ENCODE peak calls at places on chromosomes 3 and 15, in seven cellular contexts. One of them, this sample, is unnamed. For H3K9me3, the result is how much of the 10 kb centered on the place peaks cover.

GRCh38 chr15:44726136-44726535 is 10.2 kb upstream of the TRIM69 start:
- DNase-seq in psoas muscle: no peak
- DNase-seq in CD8-positive, alpha-beta memory T cell: no peak
- DNase-seq in Peyer's patch: peak
- DNase-seq in astrocyte: peak
- DNase-seq in upper lobe of left lung: no peak
- DNase-seq in CD4-positive, alpha-beta memory T cell: no peak
- DNase-seq in this sample: no peak

GRCh38 chr3:160598865-160599264 is 33.5 kb upstream of the KPNA4 start:
- DNase-seq in psoas muscle: no peak
- DNase-seq in CD8-positive, alpha-beta memory T cell: no peak
- DNase-seq in Peyer's patch: no peak
- DNase-seq in astrocyte: no peak
- DNase-seq in upper lobe of left lung: no peak
- DNase-seq in CD4-positive, alpha-beta memory T cell: no peak
- DNase-seq in this sample: no peak

GRCh38 chr3:129599607-129600006 is 6.9 kb downstream of the PLXND1 start:
- DNase-seq in psoas muscle: peak
- DNase-seq in CD8-positive, alpha-beta memory T cell: no peak
- DNase-seq in Peyer's patch: peak
- DNase-seq in astrocyte: peak
- DNase-seq in upper lobe of left lung: peak
- DNase-seq in CD4-positive, alpha-beta memory T cell: no peak
- DNase-seq in this sample: no peak

GRCh38 chr3:50623840-50624474 is 7.0 kb downstream of the MAPKAPK3 start:
- DNase-seq in psoas muscle: no peak
- DNase-seq in CD8-positive, alpha-beta memory T cell: peak
- DNase-seq in Peyer's patch: no peak
- DNase-seq in astrocyte: no peak
- DNase-seq in upper lobe of left lung: no peak
- DNase-seq in CD4-positive, alpha-beta memory T cell: peak
- DNase-seq in this sample: no peak

GRCh38 chr15:45690581-45691260 is 55.9 kb downstream of the SQOR start:
- DNase-seq in psoas muscle: no peak
- DNase-seq in CD8-positive, alpha-beta memory T cell: no peak
- DNase-seq in Peyer's patch: no peak
- DNase-seq in astrocyte: no peak
- DNase-seq in upper lobe of left lung: no peak
- DNase-seq in CD4-positive, alpha-beta memory T cell: no peak
- DNase-seq in this sample: no peak

GRCh38 chr3:173096994-173097785 is 43.8 kb downstream of the SPATA16 start:
- DNase-seq in psoas muscle: no peak
- DNase-seq in CD8-positive, alpha-beta memory T cell: no peak
- DNase-seq in Peyer's patch: no peak
- DNase-seq in astrocyte: peak
- DNase-seq in upper lobe of left lung: no peak
- DNase-seq in CD4-positive, alpha-beta memory T cell: no peak
- DNase-seq in this sample: no peak

GRCh38 chr3:191391873-191392808 is 61.8 kb upstream of the UTS2B start:
- DNase-seq in psoas muscle: no peak
- DNase-seq in CD8-positive, alpha-beta memory T cell: no peak
- DNase-seq in Peyer's patch: no peak
- DNase-seq in astrocyte: no peak
- DNase-seq in upper lobe of left lung: no peak
- DNase-seq in CD4-positive, alpha-beta memory T cell: no peak
- DNase-seq in this sample: no peak

GRCh38 chr3:30553641-30554316 is 52.6 kb upstream of the TGFBR2 start:
- DNase-seq in psoas muscle: no peak
- DNase-seq in CD8-positive, alpha-beta memory T cell: no peak
- DNase-seq in Peyer's patch: no peak
- DNase-seq in astrocyte: peak
- DNase-seq in upper lobe of left lung: no peak
- DNase-seq in CD4-positive, alpha-beta memory T cell: no peak
- DNase-seq in this sample: no peak

GRCh38 chr3:190718691-190719090 is 143.8 kb downstream of the GMNC start:
- DNase-seq in psoas muscle: no peak
- DNase-seq in CD8-positive, alpha-beta memory T cell: no peak
- DNase-seq in Peyer's patch: no peak
- DNase-seq in astrocyte: peak
- DNase-seq in upper lobe of left lung: no peak
- DNase-seq in CD4-positive, alpha-beta memory T cell: no peak
- DNase-seq in this sample: no peak

GRCh38 chr3:11803977-11804903 is 42.4 kb downstream of the TAMM41 start:
- DNase-seq in psoas muscle: peak
- DNase-seq in CD8-positive, alpha-beta memory T cell: peak
- DNase-seq in Peyer's patch: peak
- DNase-seq in astrocyte: peak
- DNase-seq in upper lobe of left lung: no peak
- DNase-seq in CD4-positive, alpha-beta memory T cell: peak
- DNase-seq in this sample: no peak

GRCh38 chr3:95775486-95776094 is 1038.8 kb upstream of the EPHA6 start:
- DNase-seq in psoas muscle: no peak
- DNase-seq in CD8-positive, alpha-beta memory T cell: no peak
- DNase-seq in Peyer's patch: no peak
- DNase-seq in astrocyte: no peak
- DNase-seq in upper lobe of left lung: no peak
- DNase-seq in CD4-positive, alpha-beta memory T cell: no peak
- DNase-seq in this sample: no peak

GRCh38 chr15:43209059-43209824 is 11.6 kb downstream of the EPB42 start:
- DNase-seq in psoas muscle: no peak
- DNase-seq in CD8-positive, alpha-beta memory T cell: no peak
- DNase-seq in Peyer's patch: peak
- DNase-seq in astrocyte: no peak
- DNase-seq in upper lobe of left lung: peak
- DNase-seq in CD4-positive, alpha-beta memory T cell: no peak
- DNase-seq in this sample: no peak

GRCh38 chr3:10357592-10358308 is 36.8 kb upstream of the SEC13 start:
- DNase-seq in psoas muscle: no peak
- DNase-seq in CD8-positive, alpha-beta memory T cell: no peak
- DNase-seq in Peyer's patch: no peak
- DNase-seq in astrocyte: peak
- DNase-seq in upper lobe of left lung: peak
- DNase-seq in CD4-positive, alpha-beta memory T cell: no peak
- DNase-seq in this sample: no peak

GRCh38 chr15:23467110-23467600 is 20.1 kb upstream of the GOLGA6L2 start:
- DNase-seq in psoas muscle: no peak
- DNase-seq in CD8-positive, alpha-beta memory T cell: no peak
- DNase-seq in Peyer's patch: no peak
- DNase-seq in astrocyte: no peak
- DNase-seq in upper lobe of left lung: no peak
- DNase-seq in CD4-positive, alpha-beta memory T cell: no peak
- DNase-seq in this sample: no peak

GRCh38 chr15:39345176-39345575 is 235.7 kb upstream of the THBS1 start:
- DNase-seq in psoas muscle: no peak
- DNase-seq in CD8-positive, alpha-beta memory T cell: no peak
- DNase-seq in Peyer's patch: no peak
- DNase-seq in astrocyte: no peak
- DNase-seq in upper lobe of left lung: no peak
- DNase-seq in CD4-positive, alpha-beta memory T cell: no peak
- DNase-seq in this sample: no peak

GRCh38 chr15:71725215-71725955 is 85.0 kb upstream of the NR2E3 start:
- DNase-seq in psoas muscle: no peak
- DNase-seq in CD8-positive, alpha-beta memory T cell: no peak
- DNase-seq in Peyer's patch: no peak
- DNase-seq in astrocyte: no peak
- DNase-seq in upper lobe of left lung: no peak
- DNase-seq in CD4-positive, alpha-beta memory T cell: no peak
- DNase-seq in this sample: no peak

GRCh38 chr15:97425596-97425995 is 534.9 kb upstream of the ARRDC4 start:
- DNase-seq in psoas muscle: no peak
- DNase-seq in CD8-positive, alpha-beta memory T cell: no peak
- DNase-seq in Peyer's patch: no peak
- DNase-seq in astrocyte: no peak
- DNase-seq in upper lobe of left lung: no peak
- DNase-seq in CD4-positive, alpha-beta memory T cell: no peak
- DNase-seq in this sample: no peak
- H3K9me3 ChIP-seq in psoas muscle: under half
- H3K9me3 ChIP-seq in CD8-positive, alpha-beta memory T cell: under half
- H3K9me3 ChIP-seq in Peyer's patch: under half
- H3K9me3 ChIP-seq in astrocyte: under half
- H3K9me3 ChIP-seq in upper lobe of left lung: under half
- H3K9me3 ChIP-seq in CD4-positive, alpha-beta memory T cell: under half
- H3K9me3 ChIP-seq in this sample: under half

GRCh38 chr3:120341658-120342346 is 7.4 kb downstream of the LRRC58 start:
- DNase-seq in psoas muscle: no peak
- DNase-seq in CD8-positive, alpha-beta memory T cell: no peak
- DNase-seq in Peyer's patch: no peak
- DNase-seq in astrocyte: no peak
- DNase-seq in upper lobe of left lung: peak
- DNase-seq in CD4-positive, alpha-beta memory T cell: no peak
- DNase-seq in this sample: no peak
- H3K9me3 ChIP-seq in psoas muscle: under half
- H3K9me3 ChIP-seq in CD8-positive, alpha-beta memory T cell: under half
- H3K9me3 ChIP-seq in Peyer's patch: under half
- H3K9me3 ChIP-seq in astrocyte: under half
- H3K9me3 ChIP-seq in upper lobe of left lung: under half
- H3K9me3 ChIP-seq in CD4-positive, alpha-beta memory T cell: under half
- H3K9me3 ChIP-seq in this sample: under half

DNA sequence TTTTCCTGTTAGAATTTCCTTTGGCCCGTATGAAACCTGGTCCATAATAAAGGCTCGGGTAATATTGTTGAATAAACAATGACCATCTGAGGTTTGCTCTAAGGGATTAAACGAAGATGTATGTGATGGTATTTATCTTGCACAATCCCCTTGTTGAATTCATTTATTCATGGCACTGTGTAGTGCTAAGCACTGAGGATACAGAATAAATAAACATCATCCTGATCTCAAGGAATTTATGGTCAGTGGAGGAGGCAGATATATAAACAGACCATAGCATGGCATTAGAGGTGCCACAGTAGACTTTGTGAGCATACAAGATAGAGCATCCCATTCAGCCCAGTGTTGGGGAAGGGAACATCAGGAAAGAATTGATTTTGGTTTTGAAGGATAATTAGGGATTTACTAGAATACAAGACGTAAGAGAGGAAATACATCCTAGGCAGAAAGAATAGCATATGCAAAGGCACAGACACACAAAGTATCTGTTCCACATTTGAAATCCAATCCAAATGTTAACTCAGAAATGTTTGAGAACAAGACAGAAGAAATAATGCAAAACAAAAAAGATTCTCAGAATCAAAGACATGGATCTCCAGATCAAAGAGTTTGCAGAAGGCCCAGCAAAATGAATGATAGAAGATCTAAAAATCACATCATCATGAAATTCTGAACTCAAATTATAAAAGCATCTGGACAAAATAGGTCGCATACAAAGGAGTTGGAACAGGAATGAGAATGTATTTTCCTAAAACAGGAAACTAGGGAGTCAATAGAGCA is 5.4 kb upstream of the IGF2BP2 start:
- DNase-seq in psoas muscle: no peak
- DNase-seq in CD8-positive, alpha-beta memory T cell: no peak
- DNase-seq in Peyer's patch: no peak
- DNase-seq in astrocyte: no peak
- DNase-seq in upper lobe of left lung: no peak
- DNase-seq in CD4-positive, alpha-beta memory T cell: no peak
- DNase-seq in this sample: no peak
- H3K9me3 ChIP-seq in psoas muscle: under half
- H3K9me3 ChIP-seq in CD8-positive, alpha-beta memory T cell: under half
- H3K9me3 ChIP-seq in Peyer's patch: under half
- H3K9me3 ChIP-seq in astrocyte: under half
- H3K9me3 ChIP-seq in upper lobe of left lung: under half
- H3K9me3 ChIP-seq in CD4-positive, alpha-beta memory T cell: under half
- H3K9me3 ChIP-seq in this sample: under half

DNA sequence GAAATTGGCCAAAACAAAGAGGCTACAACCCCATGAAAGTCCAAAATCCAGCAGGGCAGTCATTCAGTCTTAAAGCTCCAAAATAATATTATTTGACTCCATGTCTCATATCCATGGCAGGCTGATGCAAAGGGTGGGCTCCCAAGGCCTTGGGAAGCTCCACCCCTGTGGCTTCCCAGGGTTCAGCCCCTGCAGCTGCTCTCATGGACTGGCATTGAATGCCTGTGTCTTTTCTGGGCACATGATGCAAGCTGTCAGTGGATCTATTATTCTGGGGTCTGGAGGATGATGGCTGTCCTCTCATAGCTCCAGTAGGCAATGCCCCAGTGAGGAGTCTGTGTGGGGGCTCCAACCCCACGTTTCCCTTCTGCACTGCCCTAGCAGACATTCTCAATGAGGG is 81.8 kb downstream of the ZMAT3 start:
- DNase-seq in psoas muscle: no peak
- DNase-seq in CD8-positive, alpha-beta memory T cell: no peak
- DNase-seq in Peyer's patch: no peak
- DNase-seq in astrocyte: no peak
- DNase-seq in upper lobe of left lung: no peak
- DNase-seq in CD4-positive, alpha-beta memory T cell: no peak
- DNase-seq in this sample: no peak
- H3K9me3 ChIP-seq in psoas muscle: under half
- H3K9me3 ChIP-seq in CD8-positive, alpha-beta memory T cell: under half
- H3K9me3 ChIP-seq in Peyer's patch: under half
- H3K9me3 ChIP-seq in astrocyte: under half
- H3K9me3 ChIP-seq in upper lobe of left lung: under half
- H3K9me3 ChIP-seq in CD4-positive, alpha-beta memory T cell: under half
- H3K9me3 ChIP-seq in this sample: under half

GRCh38 chr3:44734646-44735168 is 5.3 kb downstream of the ZNF501 start:
- DNase-seq in psoas muscle: no peak
- DNase-seq in CD8-positive, alpha-beta memory T cell: no peak
- DNase-seq in Peyer's patch: no peak
- DNase-seq in astrocyte: no peak
- DNase-seq in upper lobe of left lung: no peak
- DNase-seq in CD4-positive, alpha-beta memory T cell: no peak
- DNase-seq in this sample: no peak
- H3K9me3 ChIP-seq in psoas muscle: half or more
- H3K9me3 ChIP-seq in CD8-positive, alpha-beta memory T cell: half or more
- H3K9me3 ChIP-seq in Peyer's patch: under half
- H3K9me3 ChIP-seq in astrocyte: under half
- H3K9me3 ChIP-seq in upper lobe of left lung: half or more
- H3K9me3 ChIP-seq in CD4-positive, alpha-beta memory T cell: under half
- H3K9me3 ChIP-seq in this sample: under half

DNA sequence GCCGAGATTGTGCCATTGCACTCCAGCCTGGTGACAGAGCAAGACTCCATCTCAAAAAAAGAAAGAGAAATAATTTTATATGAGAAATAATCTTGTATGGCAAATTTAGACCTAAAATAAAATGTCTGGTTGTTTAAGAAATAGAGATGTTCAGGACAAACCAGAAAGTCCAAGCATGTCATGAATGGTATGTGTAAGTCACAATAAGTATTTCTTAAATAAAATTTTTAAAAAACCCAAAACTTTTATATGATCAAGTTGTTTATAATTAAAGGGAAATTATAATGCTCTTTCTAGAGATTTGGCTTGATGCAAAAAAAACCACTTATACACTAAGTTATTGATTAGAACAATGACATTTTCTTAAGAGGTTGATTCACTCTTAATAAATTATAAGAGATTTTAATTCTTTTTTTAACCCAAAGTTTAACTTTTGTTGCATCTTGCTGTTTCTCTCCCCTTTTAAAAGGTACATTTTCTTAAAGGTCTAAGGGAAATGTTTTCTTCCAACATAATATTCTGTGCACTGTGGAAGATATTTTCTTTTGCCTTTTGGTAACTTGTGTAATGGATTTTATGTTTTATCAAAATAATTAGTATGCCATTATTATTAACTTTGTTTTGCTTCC is 105.7 kb downstream of the RTP4 start:
- DNase-seq in psoas muscle: no peak
- DNase-seq in CD8-positive, alpha-beta memory T cell: no peak
- DNase-seq in Peyer's patch: no peak
- DNase-seq in astrocyte: no peak
- DNase-seq in upper lobe of left lung: no peak
- DNase-seq in CD4-positive, alpha-beta memory T cell: no peak
- DNase-seq in this sample: no peak
- H3K9me3 ChIP-seq in psoas muscle: under half
- H3K9me3 ChIP-seq in CD8-positive, alpha-beta memory T cell: under half
- H3K9me3 ChIP-seq in Peyer's patch: under half
- H3K9me3 ChIP-seq in astrocyte: under half
- H3K9me3 ChIP-seq in upper lobe of left lung: under half
- H3K9me3 ChIP-seq in CD4-positive, alpha-beta memory T cell: under half
- H3K9me3 ChIP-seq in this sample: under half

GRCh38 chr3:110968076-110968475 is 103.5 kb upstream of the NECTIN3 start:
- DNase-seq in psoas muscle: no peak
- DNase-seq in CD8-positive, alpha-beta memory T cell: no peak
- DNase-seq in Peyer's patch: no peak
- DNase-seq in astrocyte: no peak
- DNase-seq in upper lobe of left lung: no peak
- DNase-seq in CD4-positive, alpha-beta memory T cell: no peak
- DNase-seq in this sample: no peak
- H3K9me3 ChIP-seq in psoas muscle: under half
- H3K9me3 ChIP-seq in CD8-positive, alpha-beta memory T cell: under half
- H3K9me3 ChIP-seq in Peyer's patch: under half
- H3K9me3 ChIP-seq in astrocyte: under half
- H3K9me3 ChIP-seq in upper lobe of left lung: under half
- H3K9me3 ChIP-seq in CD4-positive, alpha-beta memory T cell: under half
- H3K9me3 ChIP-seq in this sample: under half